ENCODE peak calls at places on chromosomes 1 and 21, in four cellular contexts. One of them, this sample, is unnamed.

GRCh38 chr1:4796161-4796998 is 142.0 kb downstream of the AJAP1 start:
- DNase-seq in tibial nerve: no peak
- DNase-seq in sigmoid colon: no peak
- DNase-seq in A549: no peak
- DNase-seq in this sample: no peak

GRCh38 chr1:109161836-109162606 is 48.1 kb downstream of the ELAPOR1 start:
- DNase-seq in A549: no peak
- DNase-seq in tibial nerve: peak; percentile 29
- DNase-seq in sigmoid colon: peak; percentile 70
- DNase-seq in this sample: no peak

GRCh38 chr1:93979040-93979717 is 69.9 kb upstream of the GCLM start:
- DNase-seq in tibial nerve: no peak
- DNase-seq in A549: no peak
- DNase-seq in sigmoid colon: no peak
- DNase-seq in this sample: no peak

GRCh38 chr1:109399326-109399957 is 1.7 kb upstream of the SORT1 start:
- DNase-seq in sigmoid colon: no peak
- DNase-seq in tibial nerve: peak; percentile 73
- DNase-seq in A549: peak; percentile 51
- DNase-seq in this sample: no peak

GRCh38 chr1:229867726-229868125 is 199.3 kb upstream of the GALNT2 start:
- DNase-seq in A549: no peak
- DNase-seq in tibial nerve: no peak
- DNase-seq in sigmoid colon: no peak
- DNase-seq in this sample: no peak

GRCh38 chr21:45979651-45980050 is 1.9 kb upstream of the COL6A1 start:
- DNase-seq in tibial nerve: no peak
- DNase-seq in sigmoid colon: peak; percentile 68
- DNase-seq in A549: no peak
- DNase-seq in this sample: peak; percentile 7

GRCh38 chr21:39314155-39315027 is 959 bp upstream of the BRWD1 start:
- DNase-seq in tibial nerve: peak; percentile 31
- DNase-seq in sigmoid colon: peak; percentile 72
- DNase-seq in A549: peak; percentile 38
- DNase-seq in this sample: peak; percentile 50

GRCh38 chr1:40059960-40060337 is 19.4 kb downstream of the CAP1 start:
- DNase-seq in sigmoid colon: no peak
- DNase-seq in A549: no peak
- DNase-seq in tibial nerve: no peak
- DNase-seq in this sample: no peak

GRCh38 chr1:33261344-33261743 is 5.1 kb downstream of the ZNF362 start:
- DNase-seq in A549: no peak
- DNase-seq in sigmoid colon: no peak
- DNase-seq in tibial nerve: no peak
- DNase-seq in this sample: no peak

GRCh38 chr1:151342562-151342961 is 4.5 kb downstream of the RFX5 start:
- DNase-seq in tibial nerve: no peak
- DNase-seq in sigmoid colon: no peak
- DNase-seq in A549: no peak
- DNase-seq in this sample: no peak

GRCh38 chr1:101357444-101357986 is 120.7 kb downstream of the S1PR1 start:
- DNase-seq in tibial nerve: peak; percentile 87
- DNase-seq in A549: peak; percentile 59
- DNase-seq in sigmoid colon: no peak
- DNase-seq in this sample: peak; percentile 47

GRCh38 chr1:198535631-198536030 is 4.8 kb downstream of the ATP6V1G3 start:
- DNase-seq in sigmoid colon: no peak
- DNase-seq in A549: no peak
- DNase-seq in tibial nerve: no peak
- DNase-seq in this sample: no peak

GRCh38 chr1:214563881-214564280 is 12.5 kb upstream of the PTPN14 start:
- DNase-seq in A549: no peak
- DNase-seq in tibial nerve: no peak
- DNase-seq in sigmoid colon: no peak
- DNase-seq in this sample: no peak

GRCh38 chr1:167332503-167332902 is 111.8 kb downstream of the POU2F1 start:
- DNase-seq in tibial nerve: no peak
- DNase-seq in sigmoid colon: no peak
- DNase-seq in A549: no peak
- DNase-seq in this sample: no peak

GRCh38 chr1:172145231-172145651 is 275.2 kb upstream of the C1orf105 start:
- DNase-seq in tibial nerve: no peak
- DNase-seq in sigmoid colon: no peak
- DNase-seq in A549: no peak
- DNase-seq in this sample: no peak

GRCh38 chr21:46052703-46053651 is 44.9 kb upstream of the COL6A2 start:
- DNase-seq in sigmoid colon: peak; percentile 63
- DNase-seq in tibial nerve: no peak
- DNase-seq in A549: peak; percentile 31
- DNase-seq in this sample: no peak

GRCh38 chr1:153792631-153793041 is 17.4 kb downstream of the SLC27A3 start:
- DNase-seq in sigmoid colon: peak; percentile 63
- DNase-seq in A549: no peak
- DNase-seq in tibial nerve: no peak
- DNase-seq in this sample: no peak

GRCh38 chr1:17594690-17595601 is 55.4 kb downstream of the ARHGEF10L start:
- DNase-seq in tibial nerve: no peak
- DNase-seq in A549: no peak
- DNase-seq in sigmoid colon: no peak
- DNase-seq in this sample: no peak

GRCh38 chr1:32071758-32072621 is 749 bp upstream of the TMEM39B start:
- DNase-seq in tibial nerve: no peak
- DNase-seq in sigmoid colon: no peak
- DNase-seq in A549: no peak
- DNase-seq in this sample: no peak

GRCh38 chr1:21878009-21878809 is 58.9 kb downstream of the HSPG2 start:
- DNase-seq in A549: no peak
- DNase-seq in tibial nerve: no peak
- DNase-seq in sigmoid colon: no peak
- DNase-seq in this sample: no peak

GRCh38 chr1:30748699-30749401 is 8.7 kb downstream of the LAPTM5 start:
- DNase-seq in tibial nerve: no peak
- DNase-seq in A549: no peak
- DNase-seq in sigmoid colon: no peak
- DNase-seq in this sample: no peak

GRCh38 chr1:53048345-53048737 is 13.7 kb upstream of the PODN start:
- DNase-seq in sigmoid colon: no peak
- DNase-seq in A549: no peak
- DNase-seq in tibial nerve: no peak
- DNase-seq in this sample: no peak

GRCh38 chr1:116987256-116987555 is 14.4 kb upstream of the CD101 start:
- DNase-seq in sigmoid colon: no peak
- DNase-seq in tibial nerve: no peak
- DNase-seq in A549: no peak
- DNase-seq in this sample: peak; percentile 66

GRCh38 chr1:214966366-214966765 is 116.2 kb upstream of the KCNK2 start:
- DNase-seq in A549: no peak
- DNase-seq in sigmoid colon: no peak
- DNase-seq in tibial nerve: no peak
- DNase-seq in this sample: no peak

GRCh38 chr21:28419110-28419509 is 573.6 kb downstream of the LTN1 start:
- DNase-seq in tibial nerve: no peak
- DNase-seq in sigmoid colon: no peak
- DNase-seq in A549: no peak
- DNase-seq in this sample: no peak

GRCh38 chr1:54777431-54777830 is 13.1 kb upstream of the PARS2 start:
- DNase-seq in tibial nerve: no peak
- DNase-seq in A549: no peak
- DNase-seq in sigmoid colon: no peak
- DNase-seq in this sample: no peak

GRCh38 chr1:30874176-30874575 is 34.4 kb downstream of the SDC3 start:
- DNase-seq in sigmoid colon: no peak
- DNase-seq in A549: no peak
- DNase-seq in tibial nerve: no peak
- DNase-seq in this sample: no peak

GRCh38 chr1:16088351-16088911 is 15.0 kb upstream of the FAM131C start:
- DNase-seq in tibial nerve: no peak
- DNase-seq in A549: no peak
- DNase-seq in sigmoid colon: no peak
- DNase-seq in this sample: no peak

GRCh38 chr1:159925713-159926066 is 383 bp upstream of the TAGLN2 start:
- DNase-seq in sigmoid colon: peak; percentile 80
- DNase-seq in A549: no peak
- DNase-seq in tibial nerve: no peak
- DNase-seq in this sample: no peak

GRCh38 chr1:245361951-245362350 is 207.2 kb downstream of the KIF26B start:
- DNase-seq in sigmoid colon: no peak
- DNase-seq in A549: no peak
- DNase-seq in tibial nerve: no peak
- DNase-seq in this sample: no peak

GRCh38 chr1:17011439-17012307 is at the start of gene ATP13A2:
- DNase-seq in tibial nerve: peak; percentile 54
- DNase-seq in A549: peak; percentile 71
- DNase-seq in sigmoid colon: peak; percentile 85
- DNase-seq in this sample: peak; percentile 87

GRCh38 chr1:229001467-229001866 is 266.2 kb downstream of the RHOU start:
- DNase-seq in sigmoid colon: no peak
- DNase-seq in A549: no peak
- DNase-seq in tibial nerve: no peak
- DNase-seq in this sample: no peak

GRCh38 chr1:2564815-2565415 is 8.7 kb downstream of the TNFRSF14 start:
- DNase-seq in tibial nerve: no peak
- DNase-seq in A549: no peak
- DNase-seq in sigmoid colon: no peak
- DNase-seq in this sample: no peak

GRCh38 chr1:25503551-25504426 is 39.6 kb upstream of the LDLRAP1 start:
- DNase-seq in sigmoid colon: peak; percentile 50
- DNase-seq in tibial nerve: no peak
- DNase-seq in A549: peak; percentile 53
- DNase-seq in this sample: peak; percentile 77

GRCh38 chr1:170590921-170591705 is 59.1 kb downstream of the GORAB start:
- DNase-seq in tibial nerve: no peak
- DNase-seq in sigmoid colon: no peak
- DNase-seq in A549: no peak
- DNase-seq in this sample: no peak
- H3K4me1 ChIP-seq in tibial nerve: no peaks in the 10 kb centered on the region
- H3K4me1 ChIP-seq in sigmoid colon: no peaks in the 10 kb centered on the region
- H3K4me1 ChIP-seq in A549: no peaks in the 10 kb centered on the region
- H3K4me1 ChIP-seq in this sample: peaks cover 3% of the 10 kb centered on the region

DNA sequence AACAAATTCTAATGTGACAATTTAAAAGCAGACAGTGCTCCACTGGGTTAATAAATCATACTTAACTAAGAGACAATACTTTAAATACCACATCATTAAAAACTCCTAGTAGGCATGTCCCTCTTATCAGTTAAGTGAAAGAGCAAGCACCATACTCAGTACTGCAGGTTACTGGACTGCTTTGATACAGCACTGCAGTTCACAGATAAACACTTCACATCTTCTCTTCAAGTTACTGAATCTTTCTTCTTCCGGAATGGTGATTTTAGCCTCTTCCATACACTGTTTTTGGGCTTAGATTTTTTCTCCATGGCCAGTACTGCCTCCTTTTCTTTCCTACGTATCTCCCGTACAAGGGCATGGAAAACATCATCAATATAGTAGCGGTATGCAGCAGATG is 11.0 kb downstream of the RIT1 start:
- DNase-seq in sigmoid colon: no peak
- DNase-seq in A549: no peak
- DNase-seq in tibial nerve: no peak
- DNase-seq in this sample: no peak
- TF ChIP-seq EP300 in sigmoid colon: no peak
- TF ChIP-seq EP300 in A549: no peak
- TF ChIP-seq EP300 in tibial nerve: no peak
- TF ChIP-seq EP300 in this sample: no peak

GRCh38 chr21:44297525-44298290 is 2.1 kb upstream of the PFKL start:
- DNase-seq in sigmoid colon: peak; percentile 93
- DNase-seq in A549: peak; percentile 81
- DNase-seq in tibial nerve: peak; percentile 91
- DNase-seq in this sample: peak; percentile 91
- H3K4me1 ChIP-seq in sigmoid colon: no peaks in the 10 kb centered on the region
- H3K4me1 ChIP-seq in A549: peaks cover 28% of the 10 kb centered on the region
- H3K4me1 ChIP-seq in tibial nerve: peaks cover 46% of the 10 kb centered on the region
- H3K4me1 ChIP-seq in this sample: peaks cover 21% of the 10 kb centered on the region

GRCh38 chr1:9234223-9235122 is at the start of gene H6PD:
- DNase-seq in tibial nerve: peak; percentile 73
- DNase-seq in A549: peak; percentile 78
- DNase-seq in sigmoid colon: peak; percentile 92
- DNase-seq in this sample: peak; percentile 90
- TF ChIP-seq EP300 in tibial nerve: no peak
- TF ChIP-seq EP300 in A549: no peak
- TF ChIP-seq EP300 in sigmoid colon: no peak
- TF ChIP-seq EP300 in this sample: no peak

GRCh38 chr1:56074357-56074717 is 505.0 kb downstream of the PLPP3 start:
- DNase-seq in A549: no peak
- DNase-seq in tibial nerve: no peak
- DNase-seq in sigmoid colon: no peak
- DNase-seq in this sample: no peak
- H3K4me1 ChIP-seq in A549: no peaks in the 10 kb centered on the region
- H3K4me1 ChIP-seq in tibial nerve: no peaks in the 10 kb centered on the region
- H3K4me1 ChIP-seq in sigmoid colon: no peaks in the 10 kb centered on the region
- H3K4me1 ChIP-seq in this sample: peaks cover 3% of the 10 kb centered on the region

GRCh38 chr1:212229654-212230053 is 55.6 kb upstream of the PPP2R5A start:
- DNase-seq in A549: no peak
- DNase-seq in tibial nerve: no peak
- DNase-seq in sigmoid colon: no peak
- DNase-seq in this sample: no peak
- TF ChIP-seq EP300 in A549: no peak
- TF ChIP-seq EP300 in tibial nerve: no peak
- TF ChIP-seq EP300 in sigmoid colon: no peak
- TF ChIP-seq EP300 in this sample: no peak

GRCh38 chr1:223835754-223836153 is 10.0 kb downstream of the TP53BP2 start:
- DNase-seq in sigmoid colon: no peak
- DNase-seq in A549: no peak
- DNase-seq in tibial nerve: no peak
- DNase-seq in this sample: no peak
- H3K4me1 ChIP-seq in sigmoid colon: no peaks in the 10 kb centered on the region
- H3K4me1 ChIP-seq in A549: peaks cover 58% of the 10 kb centered on the region
- H3K4me1 ChIP-seq in tibial nerve: peaks cover 35% of the 10 kb centered on the region
- H3K4me1 ChIP-seq in this sample: peaks cover 39% of the 10 kb centered on the region

GRCh38 chr1:12001996-12002493 is 17.3 kb upstream of the MIIP start:
- DNase-seq in A549: peak; percentile 21
- DNase-seq in tibial nerve: no peak
- DNase-seq in sigmoid colon: no peak
- DNase-seq in this sample: no peak

GRCh38 chr1:12007204-12007603 is 12.1 kb upstream of the MIIP start:
- DNase-seq in tibial nerve: no peak
- DNase-seq in A549: no peak
- DNase-seq in sigmoid colon: no peak
- DNase-seq in this sample: no peak

GRCh38 chr1:12006167-12006921 is 13.0 kb upstream of the MIIP start:
- DNase-seq in sigmoid colon: no peak
- DNase-seq in A549: no peak
- DNase-seq in tibial nerve: no peak
- DNase-seq in this sample: no peak

GRCh38 chr1:12003762-12004161 is 15.5 kb upstream of the MIIP start:
- DNase-seq in tibial nerve: no peak
- DNase-seq in sigmoid colon: no peak
- DNase-seq in A549: no peak
- DNase-seq in this sample: no peak

GRCh38 chr1:12005488-12006166 is 13.7 kb upstream of the MIIP start:
- DNase-seq in tibial nerve: no peak
- DNase-seq in sigmoid colon: no peak
- DNase-seq in A549: no peak
- DNase-seq in this sample: no peak
- TF ChIP-seq EP300 in tibial nerve: no peak
- TF ChIP-seq EP300 in sigmoid colon: no peak
- TF ChIP-seq EP300 in A549: no peak
- TF ChIP-seq EP300 in this sample: no peak

This sample was measured in transverse colon.